ENCODE peak calls at places on chromosomes 11 and 22, in nine cellular contexts. T is transverse colon, I is esophagus squamous epithelium, W is A549, V is NB4, N is IMR-90, D is right lobe of liver, C is ovary, Y is prostate gland. M is an unnamed sample.

GRCh38 chr22:27462190-27462589 is 339.4 kb downstream of the MN1 start:
- DNase-seq in T (no peak), I (no peak), W (no peak), V (no peak), N (no peak), D (no peak), C (no peak), Y (no peak), M (no peak)

GRCh38 chr22:47092896-47093311 is 330.5 kb downstream of the TBC1D22A start:
- DNase-seq in T (no peak), I (no peak), W (no peak), V (no peak), N (peak), D (no peak), C (no peak), Y (no peak), M (no peak)

GRCh38 chr22:36027579-36027959 is 1.1 kb downstream of the RBFOX2 start:
- DNase-seq in T (peak), I (no peak), W (no peak), V (peak), N (no peak), D (no peak), C (no peak), Y (peak), M (no peak)

GRCh38 chr11:45181595-45182550 is 35.4 kb downstream of the PRDM11 start:
- DNase-seq in T (no peak), I (no peak), W (no peak), V (no peak), N (no peak), D (no peak), C (no peak), Y (no peak), M (peak)

GRCh38 chr11:73576226-73576625 is 21.7 kb downstream of the FAM168A start:
- DNase-seq in T (no peak), I (no peak), W (no peak), V (no peak), N (no peak), D (no peak), C (no peak), Y (no peak), M (no peak)

GRCh38 chr22:33785283-33785991 is 134.8 kb downstream of the LARGE1 start:
- DNase-seq in T (no peak), I (no peak), W (no peak), V (peak), N (peak), D (no peak), C (no peak), Y (no peak), M (no peak)

GRCh38 chr11:72228229-72228843 is 3.8 kb downstream of the INPPL1 start:
- DNase-seq in T (no peak), I (no peak), W (no peak), V (no peak), N (no peak), D (no peak), C (peak), Y (no peak), M (no peak)

GRCh38 chr22:33271390-33272161 is 213.4 kb upstream of the SYN3 start:
- DNase-seq in T (peak), I (no peak), W (no peak), V (peak), N (peak), D (peak), C (peak), Y (peak), M (no peak)

GRCh38 chr11:109267293-109268095 is 154.5 kb upstream of the C11orf87 start:
- DNase-seq in T (no peak), I (no peak), W (peak), V (peak), N (no peak), D (no peak), C (no peak), Y (no peak), M (no peak)

GRCh38 chr11:7154881-7155344 is 66.1 kb downstream of the RBMXL2 start:
- DNase-seq in T (no peak), I (no peak), W (no peak), V (no peak), N (no peak), D (no peak), C (no peak), Y (no peak), M (no peak)

GRCh38 chr11:96124155-96124554 is 200.2 kb upstream of the MTMR2 start:
- DNase-seq in T (no peak), I (no peak), W (no peak), V (peak), N (no peak), D (no peak), C (no peak), Y (no peak), M (no peak)

GRCh38 chr11:33819278-33819677 is 45.0 kb upstream of the FBXO3 start:
- DNase-seq in T (no peak), I (no peak), W (no peak), V (no peak), N (no peak), D (no peak), C (no peak), Y (no peak), M (no peak)

GRCh38 chr22:23219787-23220484 is 39.6 kb downstream of the BCR start:
- DNase-seq in T (peak), I (no peak), W (no peak), V (peak), N (peak), D (peak), C (no peak), Y (no peak), M (no peak)

GRCh38 chr22:23218053-23218866 is 38.0 kb downstream of the BCR start:
- DNase-seq in T (no peak), I (no peak), W (no peak), V (no peak), N (no peak), D (peak), C (no peak), Y (no peak), M (no peak)

GRCh38 chr22:23219317-23219716 is 39.0 kb downstream of the BCR start:
- DNase-seq in T (no peak), I (no peak), W (no peak), V (no peak), N (no peak), D (peak), C (no peak), Y (no peak), M (no peak)

GRCh38 chr22:23217171-23218052 is 37.1 kb downstream of the BCR start:
- DNase-seq in T (no peak), I (no peak), W (no peak), V (peak), N (no peak), D (peak), C (no peak), Y (no peak), M (no peak)

GRCh38 chr22:23218867-23219251 is 38.5 kb downstream of the BCR start:
- DNase-seq in T (peak), I (no peak), W (no peak), V (peak), N (peak), D (peak), C (peak), Y (no peak), M (no peak)
- H3K4me3 ChIP-seq in T (no peak), I (no peak), W (no peak), V (peak), N (no peak), D (no peak), C (no peak), Y (no peak), M (no peak)

GRCh38 chr22:18090286-18090685 is 12.5 kb downstream of the PEX26 start:
- DNase-seq in T (no peak), I (no peak), W (no peak), V (no peak), N (no peak), D (no peak), C (no peak), Y (no peak), M (no peak)
- TF ChIP-seq POLR2A in T (no peak), I (no peak), W (no peak), V (no peak), N (no peak), D (no peak), C (no peak), Y (no peak), M (no peak)

GRCh38 chr11:69721745-69722144 is 17.9 kb upstream of the FGF19 start:
- DNase-seq in T (no peak), I (no peak), W (peak), V (no peak), N (no peak), D (no peak), C (no peak), Y (no peak), M (no peak)
- TF ChIP-seq CTCF in T (no peak), I (no peak), W (peak), V (peak), N (peak), D (peak), C (no peak), Y (peak), M (no peak)

GRCh38 chr11:83223457-83223856 is 29.9 kb downstream of the ANKRD42 start:
- DNase-seq in T (no peak), I (no peak), W (no peak), V (no peak), N (no peak), D (no peak), C (no peak), Y (no peak), M (no peak)

GRCh38 chr11:83219095-83219494 is 25.6 kb downstream of the ANKRD42 start:
- DNase-seq in T (no peak), I (no peak), W (peak), V (peak), N (no peak), D (no peak), C (no peak), Y (no peak), M (no peak)

GRCh38 chr11:83220279-83220678 is 26.8 kb downstream of the ANKRD42 start:
- DNase-seq in T (no peak), I (no peak), W (no peak), V (no peak), N (no peak), D (no peak), C (no peak), Y (no peak), M (no peak)

GRCh38 chr11:83222499-83222898 is 29.0 kb downstream of the ANKRD42 start:
- DNase-seq in T (no peak), I (no peak), W (no peak), V (no peak), N (peak), D (no peak), C (no peak), Y (no peak), M (no peak)

DNA sequence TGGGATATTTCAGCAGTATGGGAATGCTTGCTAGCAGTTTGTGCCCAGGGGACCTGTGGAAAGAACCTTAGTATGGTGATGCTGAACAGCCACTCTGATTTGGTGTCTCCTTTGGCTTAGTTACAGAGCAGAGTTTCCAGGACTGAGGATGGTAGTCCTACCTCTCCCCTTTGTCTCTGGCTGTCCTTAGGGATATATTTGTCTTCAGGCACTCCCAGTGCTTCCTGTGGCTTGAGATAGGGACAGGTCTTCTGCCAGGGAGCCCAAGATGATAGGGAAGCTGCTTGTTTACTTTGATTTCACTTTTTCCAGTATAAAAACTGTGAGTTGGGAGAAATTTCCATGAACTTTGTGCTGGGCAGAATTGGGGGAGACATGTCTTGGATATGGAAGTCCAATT is 28.2 kb downstream of the ANKRD42 start:
- DNase-seq in T (no peak), I (no peak), W (no peak), V (no peak), N (no peak), D (no peak), C (no peak), Y (no peak), M (no peak)
- H3K4me3 ChIP-seq in T (no peak), I (no peak), W (no peak), V (no peak), N (no peak), D (no peak), C (no peak), Y (no peak), M (no peak)

DNA sequence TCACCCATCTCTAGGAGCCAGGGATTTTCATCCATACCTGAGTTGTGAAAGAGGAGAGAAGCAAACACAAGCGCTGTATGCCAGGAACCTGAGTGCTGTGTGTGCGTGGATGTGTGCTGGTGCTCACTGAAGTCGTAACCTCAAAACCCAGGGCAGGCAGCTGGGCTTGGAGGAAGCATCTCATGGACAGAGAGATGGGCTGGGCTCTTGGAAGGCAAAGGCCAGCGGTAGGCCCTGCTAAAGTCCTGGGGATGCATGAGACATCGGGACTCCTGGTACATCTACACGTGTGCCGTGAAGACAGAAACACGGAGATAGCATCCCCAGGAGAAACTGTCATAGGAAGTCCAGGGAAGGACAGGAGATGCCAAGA is 1.5 kb upstream of the NPTXR start:
- DNase-seq in T (no peak), I (no peak), W (no peak), V (no peak), N (no peak), D (no peak), C (no peak), Y (no peak), M (no peak)
- TF ChIP-seq POLR2A in T (no peak), I (no peak), W (no peak), V (no peak), N (no peak), D (no peak), C (no peak), Y (no peak), M (no peak)

GRCh38 chr11:102368472-102368871 is 21.5 kb downstream of the BIRC2 start:
- DNase-seq in T (no peak), I (no peak), W (no peak), V (no peak), N (no peak), D (no peak), C (no peak), Y (no peak), M (no peak)

GRCh38 chr11:102364991-102365390 is 18.0 kb downstream of the BIRC2 start:
- DNase-seq in T (no peak), I (no peak), W (no peak), V (no peak), N (no peak), D (no peak), C (no peak), Y (no peak), M (no peak)

DNA sequence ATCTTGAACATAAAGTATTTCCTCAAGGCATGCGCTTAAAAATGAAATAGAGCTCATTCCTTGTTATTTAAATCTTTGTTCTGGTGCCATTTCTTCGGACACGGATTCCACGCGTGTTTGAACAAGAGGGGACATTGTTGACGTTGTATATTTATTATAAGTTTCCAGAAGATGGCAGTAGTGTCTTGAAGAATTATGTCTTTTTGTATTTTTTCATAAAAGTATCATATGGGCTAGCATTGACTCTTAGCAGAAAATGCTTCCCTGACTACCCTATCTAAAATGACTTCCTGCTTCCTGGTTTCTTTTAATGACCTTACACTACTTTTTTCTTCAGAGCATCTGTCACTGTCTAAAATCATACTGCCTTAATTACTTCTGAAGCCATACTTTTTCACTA is 20.4 kb downstream of the BIRC2 start:
- DNase-seq in T (no peak), I (no peak), W (peak), V (peak), N (peak), D (no peak), C (no peak), Y (no peak), M (no peak)
- TF ChIP-seq CTCF in T (no peak), I (no peak), W (peak), V (no peak), N (peak), D (peak), C (no peak), Y (peak), M (no peak)

DNA sequence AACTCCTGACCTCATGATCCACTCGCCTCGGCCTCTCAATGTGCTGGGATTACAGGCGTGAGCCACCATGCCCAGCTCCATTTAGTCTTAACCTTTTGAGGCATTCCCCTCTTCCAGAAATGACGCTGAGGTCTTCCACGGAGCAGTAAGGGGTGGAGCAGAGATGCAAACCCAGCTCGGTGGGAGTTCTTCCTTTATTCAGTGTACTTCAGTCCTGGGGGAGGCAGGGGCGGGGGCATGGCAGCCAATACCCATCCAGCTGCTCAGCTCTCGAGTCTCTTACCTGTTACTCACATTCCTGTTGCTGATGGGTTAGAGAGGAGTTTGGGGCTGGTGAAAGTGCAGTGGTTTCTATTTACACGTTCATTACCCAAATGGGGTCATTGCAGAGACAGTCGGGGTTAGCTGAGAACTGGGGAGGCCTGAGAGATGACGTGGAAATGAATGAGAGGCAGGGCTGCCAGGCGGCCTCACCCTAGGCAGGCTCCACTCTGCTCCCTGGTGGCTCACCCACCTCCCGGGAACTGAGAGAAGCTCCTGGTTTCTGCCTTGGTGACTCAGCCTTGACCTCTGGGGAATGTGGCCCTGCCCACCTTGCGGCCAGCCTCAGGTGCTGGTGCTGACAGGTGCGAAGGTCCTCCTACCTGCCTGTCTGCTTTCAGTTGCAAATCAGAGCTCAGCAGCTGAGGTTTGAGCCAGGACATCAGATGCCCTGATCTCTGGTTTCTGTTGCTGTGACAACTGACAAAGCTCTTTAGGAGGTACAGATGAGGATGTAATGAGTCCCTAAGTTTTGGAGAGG is 13.4 kb upstream of the ST14 start:
- DNase-seq in T (peak), I (no peak), W (peak), V (no peak), N (no peak), D (peak), C (no peak), Y (no peak), M (no peak)
- H3K4me3 ChIP-seq in T (no peak), I (no peak), W (no peak), V (no peak), N (no peak), D (no peak), C (no peak), Y (no peak), M (no peak)

GRCh38 chr22:23857606-23858483 is at the start of gene SLC2A11:
- DNase-seq in T (peak), I (peak), W (peak), V (peak), N (peak), D (peak), C (peak), Y (peak), M (peak)
- TF ChIP-seq POLR2A in T (peak), I (peak), W (peak), V (peak), N (no peak), D (peak), C (peak), Y (peak), M (no peak)

GRCh38 chr22:40524392-40525249 is 111.9 kb downstream of the MRTFA start:
- DNase-seq in T (no peak), I (no peak), W (peak), V (peak), N (peak), D (no peak), C (no peak), Y (no peak), M (no peak)
- TF ChIP-seq CTCF in T (no peak), I (no peak), W (peak), V (peak), N (peak), D (peak), C (no peak), Y (peak), M (no peak)

M was measured in lower leg skin.